ENCODE peak calls at places on chromosomes 1 and 21, in seven cellular contexts. K, M, X, E, H, S and I are unnamed samples.

GRCh38 chr1:17190526-17190995 is 14.4 kb upstream of the PADI1 start:
- DNase-seq in M (no peak), S (no peak), K (no peak), X (no peak), H (no peak), E (no peak), I (no peak)

GRCh38 chr1:161054232-161054631 is 8.5 kb upstream of the USF1 start:
- DNase-seq in K (no peak), M (no peak), X (no peak), S (no peak), H (no peak), E (no peak), I (no peak)

GRCh38 chr21:45278156-45278911 is 9.4 kb downstream of the POFUT2 start:
- DNase-seq in M (no peak), E (no peak), K (no peak), H (no peak), S (no peak), X (no peak), I (no peak)

GRCh38 chr21:44999428-44999971 is 59.7 kb downstream of the SLX9 start:
- DNase-seq in M (no peak), K (no peak), S (no peak), X (no peak), E (no peak), H (no peak), I (no peak)

GRCh38 chr1:119773711-119774241 is 5.1 kb upstream of the HMGCS2 start:
- DNase-seq in S (no peak), E (no peak), X (no peak), K (peak; percentile 89), H (no peak), M (peak; percentile 4), I (no peak)

GRCh38 chr1:6052543-6053205 is 7.0 kb downstream of the KCNAB2 start:
- DNase-seq in X (no peak), E (peak; percentile 82), K (peak; percentile 70), M (peak; percentile 74), H (peak; percentile 74), S (peak; percentile 48), I (peak; percentile 37)

GRCh38 chr1:194919146-194919545 is 1689.1 kb downstream of the KCNT2 start:
- DNase-seq in M (no peak), X (no peak), H (no peak), K (no peak), E (no peak), S (no peak), I (no peak)

GRCh38 chr1:172855841-172856382 is 194.8 kb downstream of the TNFSF18 start:
- DNase-seq in K (no peak), H (no peak), M (no peak), E (no peak), S (no peak), X (no peak), I (no peak)

GRCh38 chr1:46539968-46540367 is 11.5 kb downstream of the KNCN start:
- DNase-seq in X (no peak), M (peak; percentile 66), K (no peak), E (peak; percentile 69), H (no peak), S (no peak), I (no peak)

GRCh38 chr1:108801101-108801500 is 54.6 kb downstream of the STXBP3 start:
- DNase-seq in X (no peak), S (no peak), H (no peak), K (no peak), E (no peak), M (peak; percentile 36), I (no peak)

GRCh38 chr21:38505654-38506523 is 7.6 kb upstream of the ERG start:
- DNase-seq in X (peak; percentile 42), H (peak; percentile 42), K (peak; percentile 78), E (peak; percentile 55), M (peak; percentile 78), S (no peak), I (no peak)

GRCh38 chr1:62389531-62389930 is 47.3 kb upstream of the USP1 start:
- DNase-seq in E (no peak), S (no peak), M (no peak), K (no peak), X (no peak), H (no peak), I (no peak)

GRCh38 chr1:67700692-67701410 is 15.8 kb downstream of the GADD45A start:
- DNase-seq in S (no peak), K (peak; percentile 35), X (peak; percentile 93), H (peak; percentile 91), E (no peak), M (peak; percentile 77), I (peak; percentile 36)

GRCh38 chr1:225694151-225694603 is 41.3 kb upstream of the ENAH start:
- DNase-seq in S (no peak), M (peak; percentile 41), K (no peak), H (no peak), E (no peak), X (no peak), I (peak; percentile 58)

GRCh38 chr1:103561612-103562395 is 9.6 kb upstream of the AMY2B start:
- DNase-seq in K (no peak), X (no peak), E (no peak), S (no peak), M (no peak), H (no peak), I (no peak)

GRCh38 chr21:14366998-14367397 is 15.9 kb downstream of the HSPA13 start:
- DNase-seq in S (no peak), K (no peak), H (no peak), M (no peak), E (no peak), X (no peak), I (no peak)